ENCODE peak calls at places on chromosome 11, in seven cellular contexts. J is putamen; E is NCI-H1694; R is AG08395; I is posterior cingulate gyrus; Q is activated CD4-positive, alpha-beta T cell treated with anti-CD3 and anti-CD28 coated beads for 24 hours; L is central memory CD4-positive, alpha-beta T cell. A is an unnamed sample.

GRCh38 chr11:96567193-96567592 is 177.4 kb downstream of the JRKL start:
- DNase-seq in J (no peak), E (no peak), R (no peak), I (no peak), Q (no peak), L (peak), A (no peak)

GRCh38 chr11:61061081-61061826 is 41.0 kb upstream of the CD5 start:
- DNase-seq in J (no peak), E (no peak), R (no peak), I (no peak), Q (peak), L (peak), A (peak)

GRCh38 chr11:45025716-45026492 is 75.2 kb upstream of the TP53I11 start:
- DNase-seq in J (peak), E (peak), R (no peak), I (no peak), Q (no peak), L (peak), A (peak)

GRCh38 chr11:59550368-59550841 is 39.1 kb downstream of the OR4D9 start:
- DNase-seq in J (peak), E (peak), R (peak), I (peak), Q (peak), L (peak), A (peak)

GRCh38 chr11:122850076-122850631 is 11.9 kb downstream of the CRTAM start:
- DNase-seq in J (no peak), E (no peak), R (peak), I (no peak), Q (no peak), L (no peak), A (no peak)

GRCh38 chr11:116879789-116880402 is 42.5 kb upstream of the APOA1 start:
- DNase-seq in J (peak), E (no peak), R (peak), I (no peak), Q (no peak), L (peak), A (no peak)

GRCh38 chr11:117535201-117535869 is 207.7 kb downstream of the CEP164 start:
- DNase-seq in J (peak), E (no peak), R (no peak), I (peak), Q (no peak), L (no peak), A (no peak)

GRCh38 chr11:6156628-6157367 is 13.3 kb downstream of the OR52B2 start:
- DNase-seq in J (no peak), E (no peak), R (no peak), I (no peak), Q (no peak), L (no peak), A (no peak)

GRCh38 chr11:65440831-65441499 is 18.4 kb downstream of the NEAT1 start:
- DNase-seq in J (no peak), E (no peak), R (no peak), I (no peak), Q (no peak), L (no peak), A (no peak)

GRCh38 chr11:83864412-83865057 is 578.4 kb upstream of the CCDC90B start:
- DNase-seq in J (no peak), E (no peak), R (no peak), I (no peak), Q (no peak), L (no peak), A (no peak)

GRCh38 chr11:65817815-65818680 is 15.7 kb upstream of the SNX32 start:
- DNase-seq in J (peak), E (peak), R (peak), I (peak), Q (peak), L (peak), A (peak)

GRCh38 chr11:70862093-70862492 is 390.3 kb downstream of the SHANK2 start:
- DNase-seq in J (no peak), E (no peak), R (no peak), I (no peak), Q (no peak), L (no peak), A (no peak)

GRCh38 chr11:113874096-113874919 is 1.1 kb downstream of the USP28 start:
- DNase-seq in J (peak), E (no peak), R (no peak), I (no peak), Q (no peak), L (no peak), A (no peak)

GRCh38 chr11:118002541-118003019 is 16.4 kb downstream of the IL10RA start:
- DNase-seq in J (no peak), E (no peak), R (no peak), I (no peak), Q (peak), L (peak), A (no peak)

GRCh38 chr11:68880851-68881250 is 22.8 kb downstream of the MRPL21 start:
- DNase-seq in J (no peak), E (no peak), R (no peak), I (no peak), Q (no peak), L (no peak), A (no peak)

A was measured in activated B cell treated with CpG ODN at 0.5 μM for 24 hours.